ENCODE peak calls at places on chromosomes 1 and 21, in seven cellular contexts. F is HepG2, U is heart right ventricle, W is IMR-90, S is Caco-2, O is uterus, R is PC-9. K is an unnamed sample. For H3K4me1, the result is how much of the 10 kb centered on the place peaks cover.

GRCh38 chr1:60897003-60897402 is 185.4 kb upstream of the NFIA start:
- DNase-seq in S (no peak), R (no peak), W (no peak), F (no peak), O (no peak), U (no peak), K (no peak)

GRCh38 chr1:41672173-41672572 is 187.7 kb upstream of the EDN2 start:
- DNase-seq in S (peak), F (no peak), U (no peak), W (peak), O (no peak), R (peak), K (no peak)

GRCh38 chr21:36485476-36485875 is 5.6 kb upstream of the CLDN14 start:
- DNase-seq in R (no peak), O (no peak), F (no peak), W (no peak), U (no peak), S (no peak), K (no peak)

GRCh38 chr21:45366931-45367401 is 38.0 kb upstream of the COL18A1 start:
- DNase-seq in S (no peak), W (peak), U (peak), O (peak), R (peak), F (peak), K (no peak)

GRCh38 chr1:52523376-52523775 is 29.5 kb downstream of the TUT4 start:
- DNase-seq in U (no peak), R (no peak), W (peak), F (no peak), O (no peak), S (no peak), K (no peak)

GRCh38 chr1:14590781-14591180 is 7.7 kb upstream of the KAZN start:
- DNase-seq in S (no peak), W (no peak), O (no peak), F (no peak), R (no peak), U (no peak), K (no peak)

GRCh38 chr1:246930830-246931548 is 759 bp downstream of the AHCTF1 start:
- DNase-seq in S (peak), O (peak), U (peak), R (peak), F (peak), W (peak), K (no peak)

GRCh38 chr1:147676306-147677085 is 6.2 kb upstream of the ACP6 start:
- DNase-seq in U (no peak), W (peak), S (no peak), R (peak), O (no peak), F (peak), K (no peak)

GRCh38 chr1:58944439-58944838 is 160.6 kb upstream of the JUN start:
- DNase-seq in R (no peak), F (no peak), S (no peak), W (no peak), U (no peak), O (no peak), K (no peak)

GRCh38 chr1:8625981-8626898 is 191.2 kb downstream of the RERE start:
- DNase-seq in R (peak), S (peak), O (no peak), U (no peak), W (peak), F (peak), K (no peak)

GRCh38 chr1:234782057-234782800 is 172.3 kb upstream of the IRF2BP2 start:
- DNase-seq in O (no peak), F (no peak), U (no peak), S (no peak), W (peak), R (no peak), K (no peak)

GRCh38 chr1:198693321-198693720 is 54.5 kb downstream of the PTPRC start:
- DNase-seq in U (no peak), F (no peak), S (no peak), R (no peak), W (no peak), O (no peak), K (no peak)

GRCh38 chr1:5975133-5975880 is 16.9 kb downstream of the NPHP4 start:
- DNase-seq in W (peak), R (peak), S (no peak), U (no peak), F (peak), O (no peak), K (no peak)

GRCh38 chr1:5976726-5977493 is 15.3 kb downstream of the NPHP4 start:
- DNase-seq in U (no peak), S (no peak), W (no peak), R (no peak), F (no peak), O (no peak), K (no peak)

GRCh38 chr1:5977494-5978444 is 14.5 kb downstream of the NPHP4 start:
- DNase-seq in F (no peak), R (no peak), O (no peak), U (no peak), W (no peak), S (no peak), K (no peak)

GRCh38 chr1:5974631-5975030 is 17.6 kb downstream of the NPHP4 start:
- DNase-seq in F (no peak), R (no peak), O (no peak), S (no peak), W (no peak), U (no peak), K (no peak)

DNA sequence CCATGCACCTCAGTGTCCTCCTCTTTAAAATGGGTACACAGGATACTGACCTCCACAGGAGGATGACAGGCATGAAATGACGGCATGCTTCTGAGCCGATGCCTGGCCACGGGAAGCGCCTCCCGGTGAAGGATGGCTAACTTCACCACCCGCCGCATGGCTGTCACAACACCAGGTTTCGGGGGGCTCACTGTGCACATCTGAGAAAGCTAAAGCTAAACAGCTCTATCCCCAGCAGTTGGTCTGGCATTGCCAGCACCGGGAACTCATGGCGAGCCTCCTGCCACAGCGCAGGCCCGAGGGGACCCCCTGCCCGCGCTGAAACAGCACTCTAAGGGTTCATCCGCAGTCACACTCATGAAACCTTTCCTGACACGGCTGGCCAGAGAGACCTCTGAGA is 16.0 kb downstream of the NPHP4 start:
- DNase-seq in W (no peak), S (no peak), O (no peak), R (no peak), F (no peak), U (no peak), K (no peak)
- H3K4me1 ChIP-seq in W (under half), S (under half), O (under half), R (under half), F (under half), U (under half), K (under half)

GRCh38 chr1:93723733-93724270 is 42.2 kb upstream of the BCAR3 start:
- DNase-seq in R (no peak), F (no peak), O (no peak), W (no peak), U (no peak), S (no peak), K (no peak)
- H3K4me1 ChIP-seq in R (under half), F (under half), O (under half), W (under half), U (half or more), S (under half), K (under half)

GRCh38 chr21:41992576-41992975 is 17.6 kb downstream of the ZBTB21 start:
- DNase-seq in U (no peak), W (no peak), O (no peak), S (no peak), F (no peak), R (no peak), K (peak)

GRCh38 chr21:41991659-41992058 is 18.5 kb downstream of the ZBTB21 start:
- DNase-seq in S (no peak), U (no peak), O (no peak), W (no peak), F (no peak), R (no peak), K (peak)

GRCh38 chr21:41993744-41994143 is 16.4 kb downstream of the ZBTB21 start:
- DNase-seq in U (no peak), W (peak), O (peak), R (no peak), S (no peak), F (no peak), K (peak)

GRCh38 chr21:41997657-41998056 is 12.5 kb downstream of the ZBTB21 start:
- DNase-seq in R (no peak), F (no peak), W (no peak), U (no peak), S (no peak), O (no peak), K (peak)

DNA sequence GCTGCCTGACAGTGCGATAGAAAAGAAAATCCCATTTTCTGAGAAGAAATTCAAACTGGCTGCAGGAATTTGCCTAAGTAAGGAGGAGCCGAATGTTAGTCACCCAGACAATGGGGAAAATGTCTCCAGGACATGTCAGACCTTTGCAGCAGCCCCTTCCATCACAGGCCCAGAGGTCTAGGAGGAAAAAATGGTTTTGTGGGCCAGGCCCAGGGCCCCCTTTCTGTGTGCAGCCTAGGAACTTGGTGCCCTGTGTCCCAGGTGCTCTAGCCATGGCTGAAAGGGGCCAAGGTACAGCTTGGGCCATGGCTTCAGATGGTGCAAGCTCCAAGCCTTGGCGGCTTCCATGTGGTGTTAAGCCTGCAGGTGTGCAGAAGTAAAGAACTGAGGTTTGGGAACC is 14.6 kb downstream of the ZBTB21 start:
- DNase-seq in F (no peak), U (no peak), S (no peak), O (no peak), W (no peak), R (no peak), K (peak)
- H3K4me1 ChIP-seq in F (under half), U (under half), S (under half), O (under half), W (under half), R (under half), K (under half)

DNA sequence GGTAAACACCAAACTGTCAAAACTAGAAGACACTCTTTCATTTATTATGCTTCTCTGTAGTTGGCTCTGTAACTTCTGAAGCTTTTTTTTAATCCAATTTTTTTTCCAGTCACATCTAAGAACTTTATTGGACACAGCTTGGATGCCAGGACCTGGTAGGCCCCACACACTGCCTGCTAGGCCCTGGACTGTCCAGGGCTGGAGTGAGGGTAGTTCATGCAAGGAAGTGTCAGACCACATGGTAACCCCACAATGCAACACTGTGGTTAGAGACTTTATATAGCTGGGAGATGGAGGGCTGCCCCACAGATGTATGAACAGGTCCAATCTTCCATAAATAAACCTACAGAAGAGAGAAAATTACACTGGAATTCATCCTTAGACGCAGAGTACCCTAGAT is 7.1 kb downstream of the SLC2A1 start:
- DNase-seq in O (no peak), R (no peak), F (no peak), W (no peak), U (no peak), S (no peak), K (no peak)
- H3K4me1 ChIP-seq in O (under half), R (half or more), F (half or more), W (half or more), U (under half), S (half or more), K (under half)

GRCh38 chr1:155015527-155016230 is 13.1 kb downstream of the ZBTB7B start:
- DNase-seq in F (no peak), S (no peak), W (no peak), O (no peak), R (no peak), U (no peak), K (no peak)

GRCh38 chr1:155014709-155015508 is 12.3 kb downstream of the ZBTB7B start:
- DNase-seq in S (no peak), U (no peak), W (no peak), R (no peak), O (no peak), F (no peak), K (no peak)

GRCh38 chr1:155012760-155013602 is 10.4 kb downstream of the ZBTB7B start:
- DNase-seq in R (no peak), F (no peak), S (no peak), W (no peak), U (no peak), O (no peak), K (no peak)

GRCh38 chr1:155012052-155012546 is 9.5 kb downstream of the ZBTB7B start:
- DNase-seq in W (no peak), F (no peak), O (peak), S (no peak), U (peak), R (no peak), K (peak)

DNA sequence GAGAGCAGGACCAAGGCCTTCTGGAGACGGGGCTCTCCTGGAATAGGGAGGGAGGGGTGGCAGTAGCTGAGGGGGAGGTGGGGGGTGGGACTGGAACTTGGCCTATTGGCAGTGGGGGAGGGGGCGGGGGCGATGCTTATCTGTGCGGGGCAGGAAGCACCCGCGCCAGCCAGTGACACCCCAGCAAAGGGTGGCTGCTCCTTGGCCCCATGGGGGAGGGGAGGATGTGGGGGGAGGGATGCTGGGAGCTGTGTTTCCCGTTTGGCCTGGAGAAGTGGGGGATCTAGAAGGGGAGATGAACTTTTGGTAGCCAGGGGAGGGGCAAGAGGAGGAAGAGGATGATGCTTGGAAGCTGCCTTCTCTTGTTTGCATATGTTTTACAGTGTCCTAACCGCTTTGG is 11.0 kb downstream of the ZBTB7B start:
- DNase-seq in S (no peak), R (no peak), W (no peak), U (no peak), F (no peak), O (no peak), K (no peak)
- H3K4me1 ChIP-seq in S (under half), R (under half), W (under half), U (under half), F (half or more), O (under half), K (half or more)